ENCODE peak calls at places on chromosomes 6 and 20, in six cellular contexts. J, L, N, U, O and Z are unnamed samples.

GRCh38 chr6:21321076-21321475 is 272.5 kb upstream of the SOX4 start:
- DNase-seq in L (no peak), U (no peak), N (no peak), O (no peak), J (no peak), Z (no peak)

GRCh38 chr20:40449144-40449543 is 239.9 kb downstream of the MAFB start:
- DNase-seq in L (no peak), J (no peak), U (no peak), N (no peak), O (no peak), Z (no peak)

GRCh38 chr6:152858151-152858550 is 107.6 kb downstream of the VIP start:
- DNase-seq in J (no peak), U (no peak), L (no peak), O (no peak), N (no peak), Z (no peak)

GRCh38 chr6:4778086-4778485 is 1.9 kb downstream of the CDYL start:
- DNase-seq in J (no peak), U (no peak), O (peak), L (no peak), N (no peak), Z (no peak)

GRCh38 chr20:50728486-50728980 is 2.8 kb upstream of the PARD6B start:
- DNase-seq in N (no peak), O (no peak), U (no peak), J (no peak), L (no peak), Z (no peak)

GRCh38 chr6:158655569-158656450 is 6.0 kb downstream of the SYTL3 start:
- DNase-seq in O (no peak), J (no peak), L (no peak), N (no peak), U (no peak), Z (no peak)

GRCh38 chr6:90917371-90917770 is 330.5 kb upstream of the MAP3K7 start:
- DNase-seq in U (no peak), O (no peak), J (no peak), L (no peak), N (no peak), Z (no peak)

GRCh38 chr6:101689695-101690094 is 296.2 kb downstream of the GRIK2 start:
- DNase-seq in J (no peak), L (no peak), O (no peak), N (no peak), U (no peak), Z (no peak)

GRCh38 chr6:84522135-84522535 is 242.3 kb downstream of the TBX18 start:
- DNase-seq in O (peak), J (peak), N (no peak), U (no peak), L (peak), Z (no peak)

GRCh38 chr6:147132889-147133288 is 71.3 kb upstream of the STXBP5 start:
- DNase-seq in O (peak), U (no peak), L (peak), J (peak), N (no peak), Z (no peak)

GRCh38 chr6:96809119-96809518 is 28.2 kb downstream of the GPR63 start:
- DNase-seq in O (no peak), J (peak), L (peak), U (no peak), N (no peak), Z (no peak)

GRCh38 chr20:44911264-44911921 is 1.5 kb downstream of the PABPC1L start:
- DNase-seq in J (peak), N (peak), U (peak), O (peak), L (peak), Z (peak)
- TF ChIP-seq CTCF in J (peak), N (peak), U (peak), O (peak), L (peak), Z (peak)

GRCh38 chr20:57108218-57108617 is 158.2 kb downstream of the BMP7 start:
- DNase-seq in N (no peak), U (no peak), L (no peak), J (no peak), O (no peak), Z (no peak)

GRCh38 chr20:57112448-57112847 is 154.0 kb downstream of the BMP7 start:
- DNase-seq in O (no peak), U (no peak), J (no peak), N (no peak), L (no peak), Z (no peak)

GRCh38 chr20:57109151-57109953 is 157.1 kb downstream of the BMP7 start:
- DNase-seq in O (no peak), L (no peak), N (no peak), J (no peak), U (no peak), Z (no peak)

GRCh38 chr20:57108742-57109141 is 157.7 kb downstream of the BMP7 start:
- DNase-seq in N (peak), J (no peak), U (no peak), O (no peak), L (no peak), Z (no peak)

DNA sequence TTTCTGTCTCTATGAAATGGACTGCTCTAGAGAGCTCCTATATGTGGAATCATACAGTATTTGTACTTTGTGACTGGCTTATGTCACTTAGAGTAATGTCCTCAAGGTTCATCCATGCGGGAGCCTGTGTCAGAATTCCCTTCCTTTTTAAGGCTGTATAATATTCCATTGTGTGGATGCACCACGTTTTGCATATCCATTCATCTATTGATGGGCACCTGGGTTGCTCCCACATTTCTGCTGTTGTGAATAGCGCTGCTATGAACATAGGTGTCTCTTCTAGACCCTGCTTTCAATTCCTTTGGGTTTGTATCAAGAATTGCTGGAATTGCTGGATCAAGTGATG is 155.4 kb downstream of the BMP7 start:
- DNase-seq in J (no peak), N (no peak), O (no peak), L (no peak), U (no peak), Z (no peak)
- TF ChIP-seq CTCF in J (no peak), N (no peak), O (no peak), L (no peak), U (no peak), Z (no peak)

GRCh38 chr6:42551202-42551601 is 12.6 kb upstream of the UBR2 start:
- DNase-seq in U (no peak), L (peak), J (no peak), N (no peak), O (no peak), Z (no peak)
- TF ChIP-seq CTCF in U (no peak), L (no peak), J (no peak), N (no peak), O (no peak), Z (no peak)

GRCh38 chr6:127564761-127565160 is 12.2 kb upstream of the C6orf58 start:
- DNase-seq in U (no peak), L (no peak), O (no peak), J (no peak), N (no peak), Z (no peak)

GRCh38 chr6:127561660-127562059 is 15.3 kb upstream of the C6orf58 start:
- DNase-seq in O (peak), N (no peak), L (no peak), J (no peak), U (no peak), Z (no peak)

GRCh38 chr6:127566671-127567070 is 10.3 kb upstream of the C6orf58 start:
- DNase-seq in N (no peak), O (no peak), U (no peak), L (no peak), J (no peak), Z (no peak)

GRCh38 chr6:127567476-127567875 is 9.5 kb upstream of the C6orf58 start:
- DNase-seq in U (no peak), L (no peak), N (no peak), O (no peak), J (no peak), Z (no peak)

DNA sequence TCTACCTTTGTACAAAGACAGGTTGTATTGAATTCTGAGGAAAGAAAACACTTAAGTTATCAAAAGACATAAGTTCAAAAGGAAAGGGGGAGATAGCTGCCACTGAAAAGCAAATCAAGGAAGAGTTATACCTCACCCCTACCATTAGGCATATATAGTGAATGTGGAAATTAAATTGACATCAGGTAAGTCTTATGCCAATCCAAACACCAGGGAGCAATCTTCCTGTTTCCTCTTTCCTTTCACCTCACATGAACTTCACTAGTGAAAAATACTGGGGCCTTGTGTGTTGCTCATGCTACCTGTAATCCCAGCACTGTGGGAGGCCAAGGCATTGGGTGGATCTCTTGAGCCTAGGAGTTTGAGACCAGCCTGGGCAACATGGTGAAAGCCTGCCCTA is 10.9 kb upstream of the C6orf58 start:
- DNase-seq in U (no peak), J (no peak), O (no peak), N (no peak), L (peak), Z (no peak)
- TF ChIP-seq CTCF in U (no peak), J (no peak), O (no peak), N (no peak), L (no peak), Z (no peak)